ENCODE peak calls at places on chromosomes 4 and X, in six cellular contexts. L is uterus, Z is suprapubic skin, G is IMR-90, S is Peyer's patch, A is heart left ventricle. J is an unnamed sample.

GRCh38 chrX:151815461-151815860 is 80.9 kb downstream of the CNGA2 start:
- DNase-seq in L (no peak), Z (no peak), G (no peak), S (no peak), A (no peak), J (no peak)

GRCh38 chr4:44447563-44448504 is 775 bp downstream of the KCTD8 start:
- DNase-seq in L (peak), Z (peak), G (no peak), S (no peak), A (peak), J (peak)

GRCh38 chr4:76430519-76431388 is 4.3 kb upstream of the SHROOM3 start:
- DNase-seq in L (no peak), Z (no peak), G (peak), S (no peak), A (no peak), J (peak)

GRCh38 chr4:186144596-186145569 is 40.4 kb downstream of the FAM149A start:
- DNase-seq in L (peak), Z (peak), G (peak), S (peak), A (peak), J (peak)

GRCh38 chr4:123359449-123360306 is 36.9 kb upstream of the SPRY1 start:
- DNase-seq in L (no peak), Z (no peak), G (no peak), S (no peak), A (no peak), J (no peak)

GRCh38 chr4:185778307-185778706 is 33.7 kb downstream of the SORBS2 start:
- DNase-seq in L (no peak), Z (no peak), G (no peak), S (no peak), A (no peak), J (no peak)

GRCh38 chrX:23592741-23593140 is 74.6 kb upstream of the PRDX4 start:
- DNase-seq in L (no peak), Z (no peak), G (no peak), S (no peak), A (no peak), J (no peak)

GRCh38 chr4:24973471-24974251 is 57.1 kb downstream of the LGI2 start:
- DNase-seq in L (no peak), Z (no peak), G (peak), S (peak), A (peak), J (peak)

GRCh38 chrX:71637848-71638247 is 19.5 kb upstream of the CXCR3 start:
- DNase-seq in L (no peak), Z (no peak), G (peak), S (no peak), A (no peak), J (no peak)

GRCh38 chr4:138861130-138861529 is 154.5 kb upstream of the NOCT start:
- DNase-seq in L (no peak), Z (no peak), G (peak), S (no peak), A (no peak), J (no peak)

GRCh38 chr4:40264995-40265909 is 68.4 kb downstream of the RHOH start:
- DNase-seq in L (peak), Z (no peak), G (no peak), S (peak), A (peak), J (no peak)

GRCh38 chr4:150237110-150237852 is 159.0 kb downstream of the DCLK2 start:
- DNase-seq in L (no peak), Z (no peak), G (peak), S (no peak), A (no peak), J (no peak)

GRCh38 chr4:907103-907400 is 25.1 kb downstream of the GAK start:
- DNase-seq in L (no peak), Z (no peak), G (no peak), S (no peak), A (no peak), J (no peak)

DNA sequence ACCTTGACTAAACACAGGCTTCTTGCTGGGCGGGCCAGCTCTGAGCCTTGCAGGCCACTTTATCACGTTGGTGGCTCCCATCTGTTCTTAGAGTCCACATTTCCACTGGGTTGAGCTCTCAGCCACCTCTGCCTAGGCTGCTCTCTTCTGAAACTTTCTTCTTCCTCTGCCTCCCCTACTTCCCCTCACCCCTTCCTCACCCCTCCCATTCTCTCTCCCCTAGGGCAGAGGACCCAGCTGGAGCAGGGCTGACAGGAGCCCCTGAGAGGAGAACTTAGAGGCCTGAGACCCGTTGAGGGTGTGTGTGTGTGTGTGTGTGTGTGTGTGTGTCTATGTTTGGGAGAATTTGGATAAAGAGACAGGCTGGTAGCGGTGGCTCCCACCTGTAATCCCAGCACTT is 19.9 kb upstream of the TMSB4X start:
- DNase-seq in L (no peak), Z (no peak), G (no peak), S (no peak), A (no peak), J (no peak)
- TF ChIP-seq POLR2A in L (no peak), Z (no peak), G (no peak), S (no peak), A (no peak), J (no peak)

GRCh38 chrX:53282313-53282712 is 929 bp upstream of the IQSEC2 start:
- DNase-seq in L (peak), Z (no peak), G (no peak), S (no peak), A (no peak), J (no peak)
- H3K27ac ChIP-seq in L (peak), Z (no peak), G (no peak), S (peak), A (no peak), J (no peak)

GRCh38 chrX:21940356-21940829 is at the start of gene SMS:
- DNase-seq in L (peak), Z (peak), G (peak), S (peak), A (peak), J (peak)
- TF ChIP-seq POLR2A in L (peak), Z (peak), G (peak), S (peak), A (peak), J (peak)

DNA sequence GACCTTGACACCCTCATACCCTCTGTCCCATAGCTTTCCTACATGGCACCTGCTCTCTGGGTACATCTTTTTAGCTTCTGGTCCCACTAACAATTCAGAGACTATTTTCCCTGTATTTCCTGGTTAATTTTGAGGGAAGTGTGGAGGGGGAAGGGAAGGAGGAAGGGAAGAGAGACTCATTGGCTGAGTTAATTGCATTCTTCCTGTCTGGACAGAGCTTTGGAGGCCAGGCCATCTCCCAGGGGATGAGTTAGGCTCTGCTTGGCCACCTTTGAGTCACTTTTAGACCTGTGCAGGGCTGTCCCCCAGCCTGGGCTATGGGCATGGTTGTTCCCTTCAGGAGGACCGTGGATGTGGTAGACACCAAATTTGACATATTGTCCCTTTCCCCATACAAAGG is 167.9 kb upstream of the PGRMC2 start:
- DNase-seq in L (no peak), Z (no peak), G (no peak), S (no peak), A (no peak), J (no peak)
- H3K27ac ChIP-seq in L (no peak), Z (no peak), G (peak), S (no peak), A (no peak), J (no peak)